ENCODE peak calls at places on chromosomes 4 and X, in four cellular contexts. T is WERI-Rb-1, U is choroid plexus epithelial cell, M is GM12864. Y is an unnamed sample.

GRCh38 chrX:132171478-132171877 is 43.7 kb upstream of the FRMD7 start:
- DNase-seq in T (no peak), U (peak; percentile 7), M (no peak), Y (no peak)

GRCh38 chr4:16783119-16783518 is 115.3 kb downstream of the LDB2 start:
- DNase-seq in T (no peak), U (peak; percentile 45), M (no peak), Y (no peak)

GRCh38 chr4:109977854-109978501 is 65.3 kb downstream of the EGF start:
- DNase-seq in T (no peak), U (peak; percentile 74), M (no peak), Y (peak; percentile 58)

GRCh38 chr4:95124906-95125504 is 367.2 kb downstream of the BMPR1B start:
- DNase-seq in T (peak; percentile 60), U (peak; percentile 89), M (no peak), Y (peak; percentile 75)

GRCh38 chr4:172124656-172125308 is 311.6 kb downstream of the GALNTL6 start:
- DNase-seq in T (no peak), U (peak; percentile 4), M (no peak), Y (no peak)

GRCh38 chrX:106952988-106953387 is 32.8 kb downstream of the CLDN2 start:
- DNase-seq in T (no peak), U (peak; percentile 55), M (no peak), Y (no peak)

GRCh38 chr4:44165938-44166337 is 282.7 kb downstream of the KCTD8 start:
- DNase-seq in T (no peak), U (no peak), M (no peak), Y (no peak)

GRCh38 chr4:153005914-153006381 is 69.8 kb downstream of the FHDC1 start:
- DNase-seq in T (no peak), U (no peak), M (no peak), Y (no peak)

GRCh38 chr4:148425327-148426110 is 16.7 kb downstream of the NR3C2 start:
- DNase-seq in T (no peak), U (no peak), M (no peak), Y (no peak)

DNA sequence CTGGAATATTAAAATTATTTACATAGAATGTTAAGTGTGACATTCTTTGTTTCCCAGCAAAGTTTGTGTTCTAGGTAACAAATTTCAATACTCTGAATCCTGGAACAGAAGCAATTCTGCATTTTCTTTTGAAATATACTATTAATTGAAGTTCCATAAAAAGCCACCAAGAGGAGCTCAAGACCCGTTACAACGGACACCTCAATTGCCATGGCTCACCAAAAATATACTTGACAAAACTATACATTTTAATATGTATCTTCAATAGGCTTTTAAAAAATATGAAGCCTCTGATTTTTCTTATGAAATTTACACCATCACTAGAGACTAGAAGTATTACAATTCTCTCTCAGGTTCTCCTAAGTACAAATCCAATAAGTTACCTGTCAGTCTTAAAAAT is 111.4 kb downstream of the NYX start:
- DNase-seq in T (no peak), U (peak; percentile 59), M (no peak), Y (peak; percentile 20)
- TF ChIP-seq CTCF in T (peak; percentile 1), U (peak; percentile 58), M (peak; percentile 24), Y (peak; percentile 49)

DNA sequence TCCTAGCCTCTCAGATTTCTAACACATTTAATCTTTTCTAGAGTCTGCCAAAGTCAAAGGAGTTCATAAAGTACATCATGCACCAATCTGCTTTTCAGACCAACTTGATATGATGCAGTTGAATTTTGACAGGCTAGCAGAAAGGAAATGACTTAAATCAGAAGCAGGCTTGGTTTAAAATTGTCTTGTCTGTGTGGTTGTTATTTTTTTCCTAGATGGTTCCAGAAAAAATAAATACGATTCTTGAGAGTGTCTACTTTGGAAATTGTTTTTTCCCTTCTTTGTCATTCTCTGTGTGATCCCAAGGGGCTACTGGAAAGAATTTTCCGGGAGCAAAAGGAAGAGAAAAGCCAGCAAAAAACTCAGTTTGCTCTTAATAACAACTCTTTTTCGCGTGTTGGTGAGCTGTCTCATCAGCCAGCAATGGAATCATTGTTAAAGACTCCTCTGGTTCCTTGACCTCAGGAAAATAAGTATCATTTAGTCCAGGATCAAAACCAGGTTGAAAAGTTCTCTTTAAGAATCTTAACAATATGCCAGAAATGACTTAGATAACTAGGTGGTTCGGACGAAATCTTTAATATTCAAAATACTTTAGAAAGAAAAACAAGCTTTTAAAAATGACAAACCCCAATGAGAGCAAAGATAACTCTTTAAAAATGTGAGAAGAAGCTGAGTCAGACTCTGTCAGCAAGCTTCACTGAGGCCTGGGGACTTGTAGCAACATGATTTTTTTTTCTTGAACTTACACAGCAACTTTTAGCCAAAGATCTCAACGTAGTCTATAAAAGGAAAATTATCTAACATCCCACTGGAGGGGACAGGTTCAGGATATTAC is 49.7 kb upstream of the GAB1 start:
- DNase-seq in T (no peak), U (peak; percentile 80), M (no peak), Y (peak; percentile 59)
- H3K4me3 ChIP-seq in T (no peak overlapping the region), U (no peak overlapping the region), M (no peak overlapping the region), Y (no peak overlapping the region)

DNA sequence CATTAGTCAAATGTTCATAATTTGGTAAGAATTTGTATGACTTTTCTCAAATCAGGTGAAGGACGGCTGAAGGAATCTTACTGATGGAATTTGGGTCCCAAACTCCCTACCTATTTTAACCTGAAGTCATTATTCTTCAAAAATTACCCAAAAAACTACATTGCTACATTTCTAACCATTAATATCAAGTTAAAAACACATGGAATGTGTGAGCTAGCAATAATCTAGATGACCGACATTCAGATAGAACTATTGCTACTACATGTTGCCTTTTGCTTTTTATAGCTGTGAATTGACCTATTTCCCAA is 25.3 kb upstream of the WWC2 start:
- DNase-seq in T (no peak), U (no peak), M (no peak), Y (no peak)
- TF ChIP-seq CTCF in T (no peak), U (no peak), M (no peak), Y (no peak)

GRCh38 chr4:158669310-158669709 is 2.4 kb downstream of the C4orf46 start:
- DNase-seq in T (no peak), U (no peak), M (no peak), Y (no peak)
- H3K4me3 ChIP-seq in T (no peak overlapping the region), U (no peak overlapping the region), M (no peak overlapping the region), Y (no peak overlapping the region)